ENCODE peak calls at places on chromosomes 7 and 10, in six cellular contexts. One of them, this sample, is unnamed.

GRCh38 chr7:72925546-72926120 is 738 bp downstream of the POM121 start:
- DNase-seq in ureter: no peak
- DNase-seq in adrenal gland: no peak
- DNase-seq in HFFc6: no peak
- DNase-seq in glutamatergic neuron: no peak
- DNase-seq in HEK293T: peak
- DNase-seq in this sample: no peak

GRCh38 chr10:17113889-17114288 is 15.7 kb downstream of the CUBN start:
- DNase-seq in HEK293T: no peak
- DNase-seq in HFFc6: peak
- DNase-seq in ureter: no peak
- DNase-seq in glutamatergic neuron: no peak
- DNase-seq in adrenal gland: no peak
- DNase-seq in this sample: peak

GRCh38 chr7:142357953-142358520 is 100.2 kb upstream of the PRSS58 start:
- DNase-seq in adrenal gland: no peak
- DNase-seq in glutamatergic neuron: peak
- DNase-seq in HEK293T: peak
- DNase-seq in HFFc6: peak
- DNase-seq in ureter: no peak
- DNase-seq in this sample: peak

GRCh38 chr10:12504176-12504575 is 154.8 kb downstream of the CAMK1D start:
- DNase-seq in glutamatergic neuron: no peak
- DNase-seq in adrenal gland: no peak
- DNase-seq in HEK293T: no peak
- DNase-seq in ureter: peak
- DNase-seq in HFFc6: no peak
- DNase-seq in this sample: no peak

GRCh38 chr10:2011106-2011716 is 273.9 kb upstream of the ADARB2 start:
- DNase-seq in HFFc6: no peak
- DNase-seq in ureter: no peak
- DNase-seq in adrenal gland: no peak
- DNase-seq in HEK293T: no peak
- DNase-seq in glutamatergic neuron: no peak
- DNase-seq in this sample: no peak

GRCh38 chr7:80883188-80884025 is 35.4 kb downstream of the SEMA3C start:
- DNase-seq in adrenal gland: no peak
- DNase-seq in HFFc6: peak
- DNase-seq in HEK293T: peak
- DNase-seq in ureter: no peak
- DNase-seq in glutamatergic neuron: no peak
- DNase-seq in this sample: peak

GRCh38 chr10:71748671-71749191 is 24.6 kb downstream of the VSIR start:
- DNase-seq in HFFc6: no peak
- DNase-seq in glutamatergic neuron: no peak
- DNase-seq in HEK293T: no peak
- DNase-seq in adrenal gland: peak
- DNase-seq in ureter: no peak
- DNase-seq in this sample: no peak

GRCh38 chr7:157090485-157091165 is 48.1 kb upstream of the UBE3C start:
- DNase-seq in adrenal gland: no peak
- DNase-seq in HFFc6: no peak
- DNase-seq in HEK293T: no peak
- DNase-seq in glutamatergic neuron: no peak
- DNase-seq in ureter: peak
- DNase-seq in this sample: no peak

GRCh38 chr10:132679217-132679595 is 106.7 kb downstream of the NKX6-2 start:
- DNase-seq in HEK293T: no peak
- DNase-seq in glutamatergic neuron: no peak
- DNase-seq in ureter: no peak
- DNase-seq in adrenal gland: no peak
- DNase-seq in HFFc6: no peak
- DNase-seq in this sample: no peak

GRCh38 chr10:82880776-82881175 is 1005.8 kb downstream of the NRG3 start:
- DNase-seq in HEK293T: no peak
- DNase-seq in adrenal gland: no peak
- DNase-seq in ureter: no peak
- DNase-seq in HFFc6: no peak
- DNase-seq in glutamatergic neuron: no peak
- DNase-seq in this sample: no peak

GRCh38 chr7:92731327-92732063 is 104.9 kb downstream of the CDK6 start:
- DNase-seq in adrenal gland: no peak
- DNase-seq in ureter: no peak
- DNase-seq in HEK293T: no peak
- DNase-seq in glutamatergic neuron: no peak
- DNase-seq in HFFc6: peak
- DNase-seq in this sample: no peak

GRCh38 chr7:133777701-133778100 is 349.4 kb upstream of the LRGUK start:
- DNase-seq in glutamatergic neuron: no peak
- DNase-seq in HFFc6: no peak
- DNase-seq in HEK293T: no peak
- DNase-seq in ureter: no peak
- DNase-seq in adrenal gland: no peak
- DNase-seq in this sample: no peak

GRCh38 chr7:103293526-103293925 is 3.7 kb upstream of the PMPCB start:
- DNase-seq in adrenal gland: no peak
- DNase-seq in glutamatergic neuron: no peak
- DNase-seq in HFFc6: no peak
- DNase-seq in ureter: no peak
- DNase-seq in HEK293T: no peak
- DNase-seq in this sample: no peak

GRCh38 chr10:52617346-52617745 is 155.2 kb downstream of the MBL2 start:
- DNase-seq in glutamatergic neuron: no peak
- DNase-seq in HFFc6: no peak
- DNase-seq in adrenal gland: no peak
- DNase-seq in ureter: no peak
- DNase-seq in HEK293T: no peak
- DNase-seq in this sample: peak

GRCh38 chr7:110693348-110693747 is 397.6 kb upstream of the LRRN3 start:
- DNase-seq in HEK293T: no peak
- DNase-seq in adrenal gland: no peak
- DNase-seq in ureter: no peak
- DNase-seq in HFFc6: no peak
- DNase-seq in glutamatergic neuron: no peak
- DNase-seq in this sample: no peak

GRCh38 chr7:159136442-159136841 is 8.2 kb downstream of the VIPR2 start:
- DNase-seq in adrenal gland: no peak
- DNase-seq in glutamatergic neuron: no peak
- DNase-seq in HEK293T: no peak
- DNase-seq in HFFc6: no peak
- DNase-seq in ureter: peak
- DNase-seq in this sample: no peak